ENCODE peak calls at places on chromosomes 16 and 17, in ten cellular contexts. One of them, this sample, is unnamed.

GRCh38 chr16:17304124-17304813 is 166.5 kb downstream of the XYLT1 start:
- DNase-seq in CD8-positive, alpha-beta memory T cell: no peak
- DNase-seq in colonic mucosa: peak; percentile 62
- DNase-seq in T1000: no peak
- DNase-seq in Caki2: no peak
- DNase-seq in vagina: no peak
- DNase-seq in tibial artery: no peak
- DNase-seq in T-helper 22 cell: no peak
- DNase-seq in activated T-cell treated with anti-CD3 and anti-CD28 coated beads, Interleukin-2, amount 50 U/mL, for 72 hours: no peak
- DNase-seq in foreskin fibroblast: no peak
- DNase-seq in this sample: peak; percentile 84

GRCh38 chr16:75193730-75194444 is 13.1 kb downstream of the CTRB2 start:
- DNase-seq in CD8-positive, alpha-beta memory T cell: no peak
- DNase-seq in colonic mucosa: no peak
- DNase-seq in T1000: no peak
- DNase-seq in Caki2: no peak
- DNase-seq in vagina: peak; percentile 82
- DNase-seq in tibial artery: peak; percentile 25
- DNase-seq in T-helper 22 cell: no peak
- DNase-seq in activated T-cell treated with anti-CD3 and anti-CD28 coated beads, Interleukin-2, amount 50 U/mL, for 72 hours: no peak
- DNase-seq in foreskin fibroblast: no peak
- DNase-seq in this sample: no peak

GRCh38 chr17:66691644-66692500 is 143.0 kb upstream of the CACNG5 start:
- DNase-seq in CD8-positive, alpha-beta memory T cell: peak; percentile 33
- DNase-seq in colonic mucosa: peak; percentile 34
- DNase-seq in T1000: peak; percentile 85
- DNase-seq in Caki2: peak; percentile 37
- DNase-seq in vagina: peak; percentile 61
- DNase-seq in tibial artery: no peak
- DNase-seq in T-helper 22 cell: no peak
- DNase-seq in activated T-cell treated with anti-CD3 and anti-CD28 coated beads, Interleukin-2, amount 50 U/mL, for 72 hours: no peak
- DNase-seq in foreskin fibroblast: peak; percentile 62
- DNase-seq in this sample: no peak

GRCh38 chr17:78014651-78015050 is 56.1 kb downstream of the TNRC6C start:
- DNase-seq in CD8-positive, alpha-beta memory T cell: no peak
- DNase-seq in colonic mucosa: no peak
- DNase-seq in T1000: no peak
- DNase-seq in Caki2: no peak
- DNase-seq in vagina: no peak
- DNase-seq in tibial artery: no peak
- DNase-seq in T-helper 22 cell: no peak
- DNase-seq in activated T-cell treated with anti-CD3 and anti-CD28 coated beads, Interleukin-2, amount 50 U/mL, for 72 hours: no peak
- DNase-seq in foreskin fibroblast: no peak
- DNase-seq in this sample: no peak

GRCh38 chr16:745739-746138 is 4.9 kb upstream of the CIAO3 start:
- DNase-seq in CD8-positive, alpha-beta memory T cell: no peak
- DNase-seq in colonic mucosa: no peak
- DNase-seq in T1000: no peak
- DNase-seq in Caki2: no peak
- DNase-seq in vagina: no peak
- DNase-seq in tibial artery: no peak
- DNase-seq in T-helper 22 cell: no peak
- DNase-seq in activated T-cell treated with anti-CD3 and anti-CD28 coated beads, Interleukin-2, amount 50 U/mL, for 72 hours: peak; percentile 44
- DNase-seq in foreskin fibroblast: no peak
- DNase-seq in this sample: peak; percentile 6

GRCh38 chr16:86313631-86314030 is 196.7 kb upstream of the FOXF1 start:
- DNase-seq in CD8-positive, alpha-beta memory T cell: no peak
- DNase-seq in colonic mucosa: no peak
- DNase-seq in T1000: no peak
- DNase-seq in Caki2: no peak
- DNase-seq in vagina: no peak
- DNase-seq in tibial artery: no peak
- DNase-seq in T-helper 22 cell: no peak
- DNase-seq in activated T-cell treated with anti-CD3 and anti-CD28 coated beads, Interleukin-2, amount 50 U/mL, for 72 hours: no peak
- DNase-seq in foreskin fibroblast: no peak
- DNase-seq in this sample: no peak

GRCh38 chr16:10966129-10966528 is 21.8 kb downstream of the CLEC16A start:
- DNase-seq in CD8-positive, alpha-beta memory T cell: no peak
- DNase-seq in colonic mucosa: no peak
- DNase-seq in T1000: no peak
- DNase-seq in Caki2: no peak
- DNase-seq in vagina: no peak
- DNase-seq in tibial artery: no peak
- DNase-seq in T-helper 22 cell: no peak
- DNase-seq in activated T-cell treated with anti-CD3 and anti-CD28 coated beads, Interleukin-2, amount 50 U/mL, for 72 hours: no peak
- DNase-seq in foreskin fibroblast: no peak
- DNase-seq in this sample: no peak

GRCh38 chr17:48907713-48908046 is 527 bp upstream of the UBE2Z start:
- DNase-seq in CD8-positive, alpha-beta memory T cell: no peak
- DNase-seq in colonic mucosa: no peak
- DNase-seq in T1000: no peak
- DNase-seq in Caki2: no peak
- DNase-seq in vagina: no peak
- DNase-seq in tibial artery: no peak
- DNase-seq in T-helper 22 cell: no peak
- DNase-seq in activated T-cell treated with anti-CD3 and anti-CD28 coated beads, Interleukin-2, amount 50 U/mL, for 72 hours: no peak
- DNase-seq in foreskin fibroblast: no peak
- DNase-seq in this sample: no peak

GRCh38 chr16:1975432-1976215 is 3.8 kb downstream of the TBL3 start:
- DNase-seq in CD8-positive, alpha-beta memory T cell: no peak
- DNase-seq in colonic mucosa: no peak
- DNase-seq in T1000: no peak
- DNase-seq in Caki2: no peak
- DNase-seq in vagina: no peak
- DNase-seq in tibial artery: no peak
- DNase-seq in T-helper 22 cell: no peak
- DNase-seq in activated T-cell treated with anti-CD3 and anti-CD28 coated beads, Interleukin-2, amount 50 U/mL, for 72 hours: no peak
- DNase-seq in foreskin fibroblast: no peak
- DNase-seq in this sample: no peak

GRCh38 chr16:4850211-4850610 is 2.9 kb downstream of the UBN1 start:
- DNase-seq in CD8-positive, alpha-beta memory T cell: no peak
- DNase-seq in colonic mucosa: no peak
- DNase-seq in T1000: no peak
- DNase-seq in Caki2: no peak
- DNase-seq in vagina: no peak
- DNase-seq in tibial artery: no peak
- DNase-seq in T-helper 22 cell: no peak
- DNase-seq in activated T-cell treated with anti-CD3 and anti-CD28 coated beads, Interleukin-2, amount 50 U/mL, for 72 hours: no peak
- DNase-seq in foreskin fibroblast: peak; percentile 43
- DNase-seq in this sample: no peak

GRCh38 chr17:40497704-40498103 is 3.7 kb downstream of the TNS4 start:
- DNase-seq in CD8-positive, alpha-beta memory T cell: no peak
- DNase-seq in colonic mucosa: no peak
- DNase-seq in T1000: no peak
- DNase-seq in Caki2: no peak
- DNase-seq in vagina: no peak
- DNase-seq in tibial artery: no peak
- DNase-seq in T-helper 22 cell: no peak
- DNase-seq in activated T-cell treated with anti-CD3 and anti-CD28 coated beads, Interleukin-2, amount 50 U/mL, for 72 hours: no peak
- DNase-seq in foreskin fibroblast: peak; percentile 84
- DNase-seq in this sample: no peak

GRCh38 chr17:49760296-49760695 is 3.6 kb downstream of the FAM117A start:
- DNase-seq in CD8-positive, alpha-beta memory T cell: no peak
- DNase-seq in colonic mucosa: no peak
- DNase-seq in T1000: no peak
- DNase-seq in Caki2: no peak
- DNase-seq in vagina: no peak
- DNase-seq in tibial artery: no peak
- DNase-seq in T-helper 22 cell: no peak
- DNase-seq in activated T-cell treated with anti-CD3 and anti-CD28 coated beads, Interleukin-2, amount 50 U/mL, for 72 hours: no peak
- DNase-seq in foreskin fibroblast: no peak
- DNase-seq in this sample: no peak

GRCh38 chr16:9256196-9256595 is 164.8 kb downstream of the HAPSTR1 start:
- DNase-seq in CD8-positive, alpha-beta memory T cell: no peak
- DNase-seq in colonic mucosa: peak; percentile 54
- DNase-seq in T1000: no peak
- DNase-seq in Caki2: peak; percentile 12
- DNase-seq in vagina: no peak
- DNase-seq in tibial artery: no peak
- DNase-seq in T-helper 22 cell: no peak
- DNase-seq in activated T-cell treated with anti-CD3 and anti-CD28 coated beads, Interleukin-2, amount 50 U/mL, for 72 hours: peak; percentile 14
- DNase-seq in foreskin fibroblast: no peak
- DNase-seq in this sample: peak; percentile 3

GRCh38 chr16:68370921-68371651 is 60.3 kb downstream of the PRMT7 start:
- DNase-seq in CD8-positive, alpha-beta memory T cell: peak; percentile 55
- DNase-seq in colonic mucosa: no peak
- DNase-seq in T1000: no peak
- DNase-seq in Caki2: no peak
- DNase-seq in vagina: no peak
- DNase-seq in tibial artery: no peak
- DNase-seq in T-helper 22 cell: no peak
- DNase-seq in activated T-cell treated with anti-CD3 and anti-CD28 coated beads, Interleukin-2, amount 50 U/mL, for 72 hours: peak; percentile 41
- DNase-seq in foreskin fibroblast: no peak
- DNase-seq in this sample: peak; percentile 43

GRCh38 chr16:63921737-63922136 is 1200.1 kb downstream of the CDH11 start:
- DNase-seq in CD8-positive, alpha-beta memory T cell: no peak
- DNase-seq in colonic mucosa: no peak
- DNase-seq in T1000: no peak
- DNase-seq in Caki2: no peak
- DNase-seq in vagina: no peak
- DNase-seq in tibial artery: no peak
- DNase-seq in T-helper 22 cell: no peak
- DNase-seq in activated T-cell treated with anti-CD3 and anti-CD28 coated beads, Interleukin-2, amount 50 U/mL, for 72 hours: no peak
- DNase-seq in foreskin fibroblast: no peak
- DNase-seq in this sample: no peak

GRCh38 chr17:13540546-13540945 is 61.2 kb downstream of the HS3ST3A1 start:
- DNase-seq in CD8-positive, alpha-beta memory T cell: no peak
- DNase-seq in colonic mucosa: no peak
- DNase-seq in T1000: no peak
- DNase-seq in Caki2: peak; percentile 64
- DNase-seq in vagina: no peak
- DNase-seq in tibial artery: no peak
- DNase-seq in T-helper 22 cell: no peak
- DNase-seq in activated T-cell treated with anti-CD3 and anti-CD28 coated beads, Interleukin-2, amount 50 U/mL, for 72 hours: no peak
- DNase-seq in foreskin fibroblast: no peak
- DNase-seq in this sample: no peak

GRCh38 chr16:55323637-55324490 is at the start of gene IRX6:
- DNase-seq in CD8-positive, alpha-beta memory T cell: no peak
- DNase-seq in colonic mucosa: no peak
- DNase-seq in T1000: no peak
- DNase-seq in Caki2: peak; percentile 43
- DNase-seq in vagina: no peak
- DNase-seq in tibial artery: peak; percentile 60
- DNase-seq in T-helper 22 cell: no peak
- DNase-seq in activated T-cell treated with anti-CD3 and anti-CD28 coated beads, Interleukin-2, amount 50 U/mL, for 72 hours: no peak
- DNase-seq in foreskin fibroblast: peak; percentile 6
- DNase-seq in this sample: peak; percentile 24

GRCh38 chr16:81071816-81072215 is 5.2 kb downstream of the C16orf46 start:
- DNase-seq in CD8-positive, alpha-beta memory T cell: no peak
- DNase-seq in colonic mucosa: no peak
- DNase-seq in T1000: peak; percentile 2
- DNase-seq in Caki2: peak; percentile 76
- DNase-seq in vagina: no peak
- DNase-seq in tibial artery: no peak
- DNase-seq in T-helper 22 cell: no peak
- DNase-seq in activated T-cell treated with anti-CD3 and anti-CD28 coated beads, Interleukin-2, amount 50 U/mL, for 72 hours: no peak
- DNase-seq in foreskin fibroblast: peak; percentile 10
- DNase-seq in this sample: no peak

GRCh38 chr16:84379731-84380369 is 11.5 kb downstream of the ATP2C2 start:
- DNase-seq in CD8-positive, alpha-beta memory T cell: no peak
- DNase-seq in colonic mucosa: peak; percentile 78
- DNase-seq in T1000: no peak
- DNase-seq in Caki2: no peak
- DNase-seq in vagina: no peak
- DNase-seq in tibial artery: peak; percentile 23
- DNase-seq in T-helper 22 cell: no peak
- DNase-seq in activated T-cell treated with anti-CD3 and anti-CD28 coated beads, Interleukin-2, amount 50 U/mL, for 72 hours: no peak
- DNase-seq in foreskin fibroblast: no peak
- DNase-seq in this sample: no peak

This sample was measured in NCI-H510A treated with DMSO at 0.1 percent for 48 hours.